ENCODE peak calls at places on chromosomes 16 and 17, in six cellular contexts. T is stomach, S is GM10248, O is body of pancreas, L is GM23338, K is upper lobe of right lung. C is an unnamed sample.

GRCh38 chr17:55089955-55090573 is 121.5 kb downstream of the STXBP4 start:
- DNase-seq in T (no peak), S (peak), O (no peak), L (peak), K (no peak), C (no peak)

GRCh38 chr17:34313164-34313563 is 6.1 kb upstream of the CCL8 start:
- DNase-seq in T (no peak), S (no peak), O (no peak), L (no peak), K (no peak), C (no peak)

GRCh38 chr17:41697122-41697962 is 8.7 kb downstream of the EIF1 start:
- DNase-seq in T (peak), S (no peak), O (peak), L (no peak), K (no peak), C (peak)

GRCh38 chr17:67431210-67432015 is 54.3 kb downstream of the PITPNC1 start:
- DNase-seq in T (no peak), S (peak), O (no peak), L (no peak), K (no peak), C (no peak)

GRCh38 chr17:2299136-2299535 is 4.4 kb downstream of the SMG6 start:
- DNase-seq in T (no peak), S (no peak), O (no peak), L (no peak), K (no peak), C (no peak)

GRCh38 chr16:80742331-80742730 is 62.1 kb downstream of the CDYL2 start:
- DNase-seq in T (no peak), S (no peak), O (no peak), L (no peak), K (no peak), C (no peak)

GRCh38 chr17:63435681-63436522 is 10.2 kb downstream of the CYB561 start:
- DNase-seq in T (peak), S (no peak), O (peak), L (peak), K (peak), C (peak)

GRCh38 chr17:79528592-79529125 is 82.2 kb downstream of the RBFOX3 start:
- DNase-seq in T (no peak), S (no peak), O (no peak), L (no peak), K (no peak), C (no peak)

GRCh38 chr17:77848257-77848656 is 110.2 kb upstream of the TNRC6C start:
- DNase-seq in T (no peak), S (no peak), O (no peak), L (no peak), K (peak), C (no peak)

GRCh38 chr17:73066148-73066884 is 26.2 kb downstream of the SLC39A11 start:
- DNase-seq in T (no peak), S (no peak), O (no peak), L (no peak), K (no peak), C (no peak)

GRCh38 chr16:79307214-79307613 is 293.3 kb downstream of the MAF start:
- DNase-seq in T (no peak), S (no peak), O (peak), L (no peak), K (peak), C (peak)

GRCh38 chr16:85984211-85984880 is 85.4 kb downstream of the IRF8 start:
- DNase-seq in T (no peak), S (no peak), O (no peak), L (no peak), K (no peak), C (no peak)

GRCh38 chr16:85718682-85719081 is 29.9 kb upstream of the GINS2 start:
- DNase-seq in T (peak), S (peak), O (peak), L (peak), K (no peak), C (no peak)

GRCh38 chr17:41773190-41773588 is 13.3 kb downstream of the JUP start:
- DNase-seq in T (peak), S (no peak), O (peak), L (peak), K (peak), C (peak)

GRCh38 chr17:56909742-56910508 is 3.9 kb downstream of the TRIM25 start:
- DNase-seq in T (peak), S (no peak), O (no peak), L (no peak), K (peak), C (no peak)

GRCh38 chr16:27313422-27314160 is at the start of gene IL4R:
- DNase-seq in T (peak), S (peak), O (peak), L (peak), K (peak), C (no peak)

GRCh38 chr17:67751101-67752074 is 33.7 kb downstream of the NOL11 start:
- DNase-seq in T (no peak), S (no peak), O (no peak), L (peak), K (no peak), C (no peak)

GRCh38 chr16:12459401-12459791 is 344.3 kb downstream of the CPPED1 start:
- DNase-seq in T (peak), S (peak), O (peak), L (no peak), K (peak), C (no peak)

GRCh38 chr17:16150251-16150859 is 65.0 kb downstream of the NCOR1 start:
- DNase-seq in T (no peak), S (no peak), O (no peak), L (no peak), K (no peak), C (no peak)

GRCh38 chr16:27628216-27628945 is 78.4 kb downstream of the KATNIP start:
- DNase-seq in T (no peak), S (no peak), O (no peak), L (peak), K (no peak), C (no peak)

GRCh38 chr16:22240023-22240697 is 34.1 kb downstream of the EEF2K start:
- DNase-seq in T (no peak), S (no peak), O (no peak), L (no peak), K (no peak), C (no peak)

GRCh38 chr16:87474566-87474996 is 18.2 kb downstream of the ZCCHC14 start:
- DNase-seq in T (no peak), S (no peak), O (no peak), L (no peak), K (no peak), C (no peak)

GRCh38 chr17:7842950-7843535 is 9.0 kb downstream of the KDM6B start:
- DNase-seq in T (peak), S (no peak), O (peak), L (peak), K (peak), C (peak)

GRCh38 chr16:50946606-50947005 is 204.5 kb downstream of the SALL1 start:
- DNase-seq in T (no peak), S (no peak), O (no peak), L (no peak), K (no peak), C (no peak)
- TF ChIP-seq CTCF in T (no peak), S (no peak), O (no peak), L (no peak), K (no peak), C (no peak)

DNA sequence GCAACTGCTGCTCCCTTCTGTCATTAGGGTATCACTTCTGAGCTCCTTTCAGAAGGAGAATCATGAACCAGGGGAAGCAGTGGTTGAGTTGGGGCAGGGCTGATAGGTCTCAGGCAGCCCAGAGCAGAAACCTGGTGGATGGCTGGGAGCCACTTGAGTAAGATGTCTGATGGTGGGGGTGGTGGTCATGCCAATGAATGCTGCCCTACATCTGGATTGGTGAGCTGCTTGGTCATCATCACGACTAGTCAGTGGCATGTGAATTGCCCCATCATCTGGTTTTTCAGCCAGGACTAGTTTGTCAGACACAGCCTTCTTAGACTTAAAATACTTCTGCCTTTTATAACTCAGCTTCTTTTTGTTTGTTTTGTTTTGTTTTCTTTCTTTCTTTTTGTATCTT is 2.6 kb downstream of the GID4 start:
- DNase-seq in T (no peak), S (no peak), O (no peak), L (no peak), K (no peak), C (no peak)
- TF ChIP-seq CTCF in T (no peak), S (no peak), O (no peak), L (no peak), K (no peak), C (no peak)

GRCh38 chr16:534089-534635 is 6.7 kb downstream of the CAPN15 start:
- DNase-seq in T (peak), S (no peak), O (peak), L (no peak), K (no peak), C (no peak)

GRCh38 chr16:534856-535445 is 7.4 kb downstream of the CAPN15 start:
- DNase-seq in T (no peak), S (no peak), O (no peak), L (no peak), K (no peak), C (no peak)

GRCh38 chr16:536746-537145 is 9.2 kb downstream of the CAPN15 start:
- DNase-seq in T (no peak), S (no peak), O (no peak), L (no peak), K (no peak), C (no peak)

GRCh38 chr16:537415-538335 is 10.2 kb downstream of the CAPN15 start:
- DNase-seq in T (no peak), S (no peak), O (no peak), L (no peak), K (no peak), C (no peak)

DNA sequence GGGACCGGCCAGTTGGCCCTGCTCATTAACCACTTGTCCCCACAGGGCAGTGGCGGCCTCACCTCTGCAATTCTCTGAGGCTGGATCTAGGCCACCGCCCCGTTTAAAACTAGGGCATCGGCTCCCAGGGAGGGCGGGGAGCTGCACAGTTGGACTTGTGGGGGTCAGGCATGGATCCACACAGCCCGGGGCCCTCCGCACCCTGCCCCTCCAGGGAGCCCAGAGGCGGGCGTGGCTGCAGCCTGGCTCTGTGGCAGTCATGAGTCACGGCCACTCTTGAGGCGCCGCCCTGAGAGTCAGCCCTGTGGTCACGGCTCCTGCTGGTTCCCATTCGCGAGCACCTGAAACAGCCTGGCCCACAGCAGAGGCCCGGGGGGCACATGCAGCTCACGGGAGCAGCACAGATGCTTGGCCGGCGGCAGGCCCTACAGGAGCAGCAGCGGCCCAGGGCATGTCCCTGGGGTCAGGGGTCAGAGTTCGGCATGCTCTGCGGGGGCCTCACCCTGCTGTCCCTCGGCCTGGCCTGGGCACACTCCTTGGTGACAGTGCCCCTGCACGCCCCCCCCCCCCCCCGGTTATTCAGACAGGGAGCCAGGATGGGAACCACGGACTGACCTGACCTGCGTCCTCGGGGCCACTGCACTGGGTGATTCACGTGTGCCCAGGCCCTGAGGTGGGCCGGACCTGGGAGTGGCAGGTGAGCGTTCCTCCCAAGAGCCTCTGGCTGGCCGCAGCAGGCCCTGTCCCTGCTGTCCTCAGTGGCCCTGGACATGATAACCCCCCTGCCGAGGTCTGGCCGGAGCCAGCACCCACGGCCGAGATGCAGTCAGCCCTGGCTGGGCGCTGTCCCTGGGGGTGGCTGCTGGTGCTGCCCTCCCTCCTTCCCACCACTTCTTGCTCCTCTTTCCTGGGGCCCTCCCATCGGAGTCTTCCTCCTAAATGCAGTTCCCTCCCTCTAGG is 8.2 kb downstream of the CAPN15 start:
- DNase-seq in T (peak), S (no peak), O (no peak), L (no peak), K (no peak), C (no peak)
- TF ChIP-seq CTCF in T (no peak), S (no peak), O (no peak), L (no peak), K (no peak), C (no peak)

DNA sequence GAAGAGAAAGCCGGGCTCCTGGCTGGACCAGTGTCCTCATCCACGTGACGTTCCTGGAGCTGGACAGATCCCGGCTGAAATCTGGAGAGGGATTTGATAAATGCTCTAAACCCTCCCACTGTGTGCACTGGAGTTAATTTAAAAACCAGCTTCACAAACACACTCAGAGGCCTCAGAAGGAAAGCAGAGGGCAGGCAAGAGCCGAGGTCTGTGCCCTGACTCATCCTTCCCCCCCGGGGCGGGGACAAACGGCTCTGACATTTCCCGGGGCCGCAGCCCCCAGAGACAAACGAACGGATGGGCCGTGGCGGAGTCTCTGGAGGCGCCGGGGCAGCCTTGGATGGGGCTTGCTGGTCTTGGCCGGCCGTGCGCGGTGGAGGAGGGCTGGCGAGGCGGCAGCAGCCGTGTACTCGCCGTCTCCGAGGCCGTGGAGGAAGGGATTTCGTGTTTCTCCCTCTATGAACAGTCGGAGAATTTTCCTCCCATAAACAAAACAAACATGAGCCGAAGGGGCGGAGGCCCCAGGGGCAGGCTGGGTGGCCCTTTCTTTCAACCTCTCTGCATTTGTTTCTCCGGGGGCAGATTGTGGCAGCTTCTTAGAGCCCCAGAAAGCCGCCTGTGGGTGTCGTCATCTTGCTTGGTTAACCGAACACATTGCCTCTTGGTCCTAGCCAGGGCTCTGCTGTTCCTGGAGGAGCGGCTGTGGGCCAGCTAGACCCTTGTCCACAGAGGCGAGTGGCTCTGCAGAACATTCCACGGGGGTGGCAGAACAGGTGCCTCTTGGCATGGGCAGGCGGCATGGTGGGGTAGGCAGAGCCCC is 94.3 kb downstream of the NTN1 start:
- DNase-seq in T (peak), S (no peak), O (peak), L (peak), K (peak), C (no peak)
- TF ChIP-seq CTCF in T (no peak), S (peak), O (peak), L (peak), K (peak), C (peak)

DNA sequence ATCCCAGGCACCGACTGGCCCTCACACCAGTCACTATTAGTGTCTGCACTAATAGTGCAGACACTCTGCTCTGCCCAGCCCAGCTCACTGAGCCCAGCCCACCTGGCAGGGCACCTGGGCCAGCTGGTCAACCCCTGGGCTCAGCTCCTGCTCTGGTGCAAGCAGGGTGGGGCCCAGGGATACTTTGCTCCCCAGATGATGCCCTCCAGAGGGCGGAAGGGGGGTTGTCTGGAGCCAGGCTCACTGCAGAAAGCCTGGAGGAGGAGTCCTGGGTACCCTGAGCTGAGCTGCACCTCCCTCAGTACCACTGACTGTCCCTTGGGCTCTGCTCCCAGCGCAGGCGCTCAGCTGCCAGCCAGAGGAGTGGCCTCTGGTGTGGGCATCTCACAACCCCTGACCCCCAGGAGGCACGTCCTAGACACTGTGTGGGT is 14.5 kb downstream of the RAB11FIP4 start:
- DNase-seq in T (no peak), S (no peak), O (no peak), L (peak), K (peak), C (no peak)
- TF ChIP-seq CTCF in T (no peak), S (no peak), O (no peak), L (no peak), K (no peak), C (no peak)